ENCODE peak calls at places on chromosomes 6 and 20, in seven cellular contexts. One of them, this sample, is unnamed.

GRCh38 chr20:33433875-33434274 is 9.7 kb downstream of the SNTA1 start:
- DNase-seq in lower lobe of right lung: no peak
- DNase-seq in left lung: no peak
- DNase-seq in SJSA1: no peak
- DNase-seq in heart right ventricle: no peak
- DNase-seq in left ventricle myocardium inferior: no peak
- DNase-seq in DND-41: no peak
- DNase-seq in this sample: no peak

GRCh38 chr6:88164061-88164460 is 2.1 kb downstream of the CNR1 start:
- DNase-seq in heart right ventricle: no peak
- DNase-seq in left lung: no peak
- DNase-seq in lower lobe of right lung: no peak
- DNase-seq in left ventricle myocardium inferior: no peak
- DNase-seq in SJSA1: no peak
- DNase-seq in DND-41: no peak
- DNase-seq in this sample: no peak

GRCh38 chr20:34281177-34281576 is 22.0 kb downstream of the AHCY start:
- DNase-seq in left lung: no peak
- DNase-seq in lower lobe of right lung: no peak
- DNase-seq in SJSA1: no peak
- DNase-seq in heart right ventricle: no peak
- DNase-seq in DND-41: no peak
- DNase-seq in left ventricle myocardium inferior: no peak
- DNase-seq in this sample: no peak

GRCh38 chr6:111776236-111777189 is 96.7 kb downstream of the FYN start:
- DNase-seq in lower lobe of right lung: no peak
- DNase-seq in DND-41: no peak
- DNase-seq in heart right ventricle: no peak
- DNase-seq in left ventricle myocardium inferior: no peak
- DNase-seq in left lung: no peak
- DNase-seq in SJSA1: no peak
- DNase-seq in this sample: no peak

GRCh38 chr6:37807656-37808055 is 11.9 kb upstream of the ZFAND3 start:
- DNase-seq in left lung: peak; percentile 45
- DNase-seq in left ventricle myocardium inferior: no peak
- DNase-seq in heart right ventricle: no peak
- DNase-seq in DND-41: no peak
- DNase-seq in lower lobe of right lung: no peak
- DNase-seq in SJSA1: no peak
- DNase-seq in this sample: no peak

GRCh38 chr20:5608104-5608447 is 142.1 kb upstream of the SHLD1 start:
- DNase-seq in heart right ventricle: no peak
- DNase-seq in left lung: no peak
- DNase-seq in DND-41: no peak
- DNase-seq in left ventricle myocardium inferior: no peak
- DNase-seq in SJSA1: no peak
- DNase-seq in lower lobe of right lung: no peak
- DNase-seq in this sample: no peak

GRCh38 chr20:32574296-32575226 is 10.6 kb downstream of the NOL4L start:
- DNase-seq in lower lobe of right lung: no peak
- DNase-seq in SJSA1: peak; percentile 91
- DNase-seq in heart right ventricle: peak; percentile 16
- DNase-seq in left lung: no peak
- DNase-seq in left ventricle myocardium inferior: no peak
- DNase-seq in DND-41: peak; percentile 61
- DNase-seq in this sample: no peak

GRCh38 chr6:35181933-35182612 is 31.7 kb upstream of the SCUBE3 start:
- DNase-seq in DND-41: no peak
- DNase-seq in lower lobe of right lung: peak; percentile 71
- DNase-seq in left lung: peak; percentile 82
- DNase-seq in SJSA1: peak; percentile 69
- DNase-seq in heart right ventricle: no peak
- DNase-seq in left ventricle myocardium inferior: peak; percentile 57
- DNase-seq in this sample: no peak

GRCh38 chr20:44019638-44020335 is 105.1 kb downstream of the TOX2 start:
- DNase-seq in SJSA1: no peak
- DNase-seq in DND-41: peak; percentile 87
- DNase-seq in heart right ventricle: no peak
- DNase-seq in left ventricle myocardium inferior: no peak
- DNase-seq in lower lobe of right lung: no peak
- DNase-seq in left lung: no peak
- DNase-seq in this sample: no peak

GRCh38 chr6:166602928-166603690 is 16.6 kb upstream of the RAMACL start:
- DNase-seq in DND-41: no peak
- DNase-seq in SJSA1: no peak
- DNase-seq in heart right ventricle: peak; percentile 2
- DNase-seq in left ventricle myocardium inferior: no peak
- DNase-seq in lower lobe of right lung: peak; percentile 67
- DNase-seq in left lung: no peak
- DNase-seq in this sample: no peak

GRCh38 chr6:144234399-144234798 is 50.7 kb upstream of the UTRN start:
- DNase-seq in heart right ventricle: no peak
- DNase-seq in left ventricle myocardium inferior: no peak
- DNase-seq in SJSA1: no peak
- DNase-seq in DND-41: no peak
- DNase-seq in left lung: no peak
- DNase-seq in lower lobe of right lung: no peak
- DNase-seq in this sample: no peak

GRCh38 chr6:134722996-134723871 is 226.7 kb downstream of the ALDH8A1 start:
- DNase-seq in DND-41: no peak
- DNase-seq in left lung: no peak
- DNase-seq in SJSA1: no peak
- DNase-seq in left ventricle myocardium inferior: no peak
- DNase-seq in heart right ventricle: no peak
- DNase-seq in lower lobe of right lung: no peak
- DNase-seq in this sample: no peak

GRCh38 chr6:160376445-160376844 is 28.3 kb downstream of the SLC22A3 start:
- DNase-seq in SJSA1: no peak
- DNase-seq in lower lobe of right lung: no peak
- DNase-seq in heart right ventricle: no peak
- DNase-seq in DND-41: no peak
- DNase-seq in left lung: no peak
- DNase-seq in left ventricle myocardium inferior: no peak
- DNase-seq in this sample: no peak

GRCh38 chr6:170186909-170187668 is 103.8 kb downstream of the DLL1 start:
- DNase-seq in left ventricle myocardium inferior: no peak
- DNase-seq in lower lobe of right lung: no peak
- DNase-seq in SJSA1: peak; percentile 27
- DNase-seq in DND-41: no peak
- DNase-seq in heart right ventricle: no peak
- DNase-seq in left lung: no peak
- DNase-seq in this sample: no peak
- H3K9me3 ChIP-seq in left ventricle myocardium inferior: no peaks in the 10 kb centered on the region
- H3K9me3 ChIP-seq in lower lobe of right lung: no peaks in the 10 kb centered on the region
- H3K9me3 ChIP-seq in SJSA1: peaks cover 6% of the 10 kb centered on the region
- H3K9me3 ChIP-seq in DND-41: no peaks in the 10 kb centered on the region
- H3K9me3 ChIP-seq in heart right ventricle: no peaks in the 10 kb centered on the region
- H3K9me3 ChIP-seq in left lung: no peaks in the 10 kb centered on the region
- H3K9me3 ChIP-seq in this sample: no peaks in the 10 kb centered on the region

DNA sequence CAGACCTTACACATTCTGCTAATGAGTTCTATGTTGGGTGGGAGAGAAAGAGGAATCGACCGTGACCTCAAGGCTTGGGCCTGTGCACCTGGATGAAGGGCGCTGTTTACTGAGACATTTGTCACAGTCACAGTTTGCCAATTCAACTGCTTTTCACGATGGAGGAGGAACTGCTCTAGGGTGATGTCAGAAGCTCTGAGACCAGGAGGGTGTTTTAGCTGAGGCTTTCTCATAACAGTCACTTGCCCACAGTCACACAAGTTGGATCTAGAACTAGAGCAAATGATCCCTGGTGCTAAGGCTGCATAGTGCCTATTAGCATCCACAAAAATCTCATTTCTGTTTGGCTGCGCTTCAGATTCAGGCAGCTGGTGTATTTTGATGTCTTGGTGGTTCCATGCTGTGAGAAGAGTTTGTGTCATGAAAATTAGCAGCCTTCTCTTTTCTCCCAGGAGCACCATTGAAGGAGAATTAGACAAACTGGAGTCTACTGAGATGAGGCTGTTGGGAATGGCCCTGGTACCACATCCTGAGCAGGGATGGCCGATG is 83.3 kb upstream of the TGM3 start:
- DNase-seq in left ventricle myocardium inferior: no peak
- DNase-seq in lower lobe of right lung: no peak
- DNase-seq in SJSA1: no peak
- DNase-seq in DND-41: no peak
- DNase-seq in heart right ventricle: no peak
- DNase-seq in left lung: no peak
- DNase-seq in this sample: no peak
- H3K9me3 ChIP-seq in left ventricle myocardium inferior: no peaks in the 10 kb centered on the region
- H3K9me3 ChIP-seq in lower lobe of right lung: no peaks in the 10 kb centered on the region
- H3K9me3 ChIP-seq in SJSA1: no peaks in the 10 kb centered on the region
- H3K9me3 ChIP-seq in DND-41: no peaks in the 10 kb centered on the region
- H3K9me3 ChIP-seq in heart right ventricle: no peaks in the 10 kb centered on the region
- H3K9me3 ChIP-seq in left lung: no peaks in the 10 kb centered on the region
- H3K9me3 ChIP-seq in this sample: no peaks in the 10 kb centered on the region

GRCh38 chr6:79559706-79560105 is 22.5 kb upstream of the LCA5 start:
- DNase-seq in heart right ventricle: no peak
- DNase-seq in left lung: no peak
- DNase-seq in DND-41: no peak
- DNase-seq in lower lobe of right lung: no peak
- DNase-seq in left ventricle myocardium inferior: no peak
- DNase-seq in SJSA1: no peak
- DNase-seq in this sample: no peak

GRCh38 chr6:79557683-79558082 is 20.5 kb upstream of the LCA5 start:
- DNase-seq in DND-41: no peak
- DNase-seq in left ventricle myocardium inferior: no peak
- DNase-seq in heart right ventricle: no peak
- DNase-seq in SJSA1: no peak
- DNase-seq in left lung: no peak
- DNase-seq in lower lobe of right lung: no peak
- DNase-seq in this sample: no peak

GRCh38 chr6:79558099-79558498 is 20.9 kb upstream of the LCA5 start:
- DNase-seq in SJSA1: no peak
- DNase-seq in heart right ventricle: no peak
- DNase-seq in left ventricle myocardium inferior: no peak
- DNase-seq in left lung: no peak
- DNase-seq in DND-41: no peak
- DNase-seq in lower lobe of right lung: no peak
- DNase-seq in this sample: no peak
- H3K9me3 ChIP-seq in SJSA1: no peaks in the 10 kb centered on the region
- H3K9me3 ChIP-seq in heart right ventricle: no peaks in the 10 kb centered on the region
- H3K9me3 ChIP-seq in left ventricle myocardium inferior: no peaks in the 10 kb centered on the region
- H3K9me3 ChIP-seq in left lung: no peaks in the 10 kb centered on the region
- H3K9me3 ChIP-seq in DND-41: no peaks in the 10 kb centered on the region
- H3K9me3 ChIP-seq in lower lobe of right lung: no peaks in the 10 kb centered on the region
- H3K9me3 ChIP-seq in this sample: no peaks in the 10 kb centered on the region

DNA sequence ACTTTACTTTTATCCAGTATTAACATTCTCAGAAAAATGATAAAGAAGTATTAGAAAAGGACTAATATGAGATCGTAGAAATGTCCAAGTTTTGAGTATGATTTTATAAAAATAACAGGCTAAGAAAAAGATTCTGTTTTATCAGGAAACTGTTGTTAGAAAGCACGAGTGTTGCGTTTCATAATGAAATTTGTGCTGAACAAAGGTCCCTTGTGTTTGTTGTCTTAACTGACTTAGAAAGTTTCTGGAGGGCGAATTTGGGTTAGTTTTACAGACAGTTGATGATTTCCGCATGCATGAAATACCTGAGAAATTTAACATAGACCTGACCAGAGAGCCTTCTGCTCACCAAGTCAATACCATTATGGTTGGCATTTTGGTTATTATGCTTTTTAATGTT is 136.0 kb downstream of the FNDC1 start:
- DNase-seq in left ventricle myocardium inferior: no peak
- DNase-seq in DND-41: no peak
- DNase-seq in SJSA1: no peak
- DNase-seq in left lung: no peak
- DNase-seq in lower lobe of right lung: no peak
- DNase-seq in heart right ventricle: no peak
- DNase-seq in this sample: no peak
- H3K9me3 ChIP-seq in left ventricle myocardium inferior: peaks cover 3% of the 10 kb centered on the region
- H3K9me3 ChIP-seq in DND-41: no peaks in the 10 kb centered on the region
- H3K9me3 ChIP-seq in SJSA1: no peaks in the 10 kb centered on the region
- H3K9me3 ChIP-seq in left lung: no peaks in the 10 kb centered on the region
- H3K9me3 ChIP-seq in lower lobe of right lung: no peaks in the 10 kb centered on the region
- H3K9me3 ChIP-seq in heart right ventricle: no peaks in the 10 kb centered on the region
- H3K9me3 ChIP-seq in this sample: no peaks in the 10 kb centered on the region

GRCh38 chr20:55472704-55473103 is 532.6 kb downstream of the CBLN4 start:
- DNase-seq in heart right ventricle: no peak
- DNase-seq in left lung: no peak
- DNase-seq in lower lobe of right lung: no peak
- DNase-seq in DND-41: no peak
- DNase-seq in left ventricle myocardium inferior: no peak
- DNase-seq in SJSA1: no peak
- DNase-seq in this sample: no peak
- H3K9me3 ChIP-seq in heart right ventricle: no peaks in the 10 kb centered on the region
- H3K9me3 ChIP-seq in left lung: no peaks in the 10 kb centered on the region
- H3K9me3 ChIP-seq in lower lobe of right lung: no peaks in the 10 kb centered on the region
- H3K9me3 ChIP-seq in DND-41: no peaks in the 10 kb centered on the region
- H3K9me3 ChIP-seq in left ventricle myocardium inferior: no peaks in the 10 kb centered on the region
- H3K9me3 ChIP-seq in SJSA1: no peaks in the 10 kb centered on the region
- H3K9me3 ChIP-seq in this sample: no peaks in the 10 kb centered on the region

DNA sequence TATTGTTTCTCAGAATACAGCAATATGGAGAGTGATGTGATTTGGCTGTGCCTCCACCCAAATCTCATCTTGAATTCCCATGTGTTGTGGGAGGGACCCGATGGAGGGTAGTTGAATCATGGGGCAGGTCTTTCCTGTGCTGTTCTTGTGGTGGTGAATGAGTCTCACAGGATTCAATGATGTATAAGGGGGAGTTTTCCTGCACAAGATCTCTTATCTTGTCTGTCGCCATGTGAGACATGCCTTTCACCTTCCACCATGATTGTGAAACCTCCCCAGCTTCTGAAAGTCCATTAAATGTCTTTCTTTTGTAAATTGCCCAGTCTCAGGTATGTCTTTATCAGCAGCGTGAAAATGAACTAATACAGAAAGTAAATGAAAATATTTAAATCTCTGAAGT is 234.8 kb upstream of the TENT5A start:
- DNase-seq in left lung: no peak
- DNase-seq in lower lobe of right lung: no peak
- DNase-seq in SJSA1: no peak
- DNase-seq in heart right ventricle: no peak
- DNase-seq in left ventricle myocardium inferior: no peak
- DNase-seq in DND-41: no peak
- DNase-seq in this sample: no peak
- H3K9me3 ChIP-seq in left lung: no peaks in the 10 kb centered on the region
- H3K9me3 ChIP-seq in lower lobe of right lung: no peaks in the 10 kb centered on the region
- H3K9me3 ChIP-seq in SJSA1: no peaks in the 10 kb centered on the region
- H3K9me3 ChIP-seq in heart right ventricle: no peaks in the 10 kb centered on the region
- H3K9me3 ChIP-seq in left ventricle myocardium inferior: peaks cover 4% of the 10 kb centered on the region
- H3K9me3 ChIP-seq in DND-41: no peaks in the 10 kb centered on the region
- H3K9me3 ChIP-seq in this sample: no peaks in the 10 kb centered on the region

DNA sequence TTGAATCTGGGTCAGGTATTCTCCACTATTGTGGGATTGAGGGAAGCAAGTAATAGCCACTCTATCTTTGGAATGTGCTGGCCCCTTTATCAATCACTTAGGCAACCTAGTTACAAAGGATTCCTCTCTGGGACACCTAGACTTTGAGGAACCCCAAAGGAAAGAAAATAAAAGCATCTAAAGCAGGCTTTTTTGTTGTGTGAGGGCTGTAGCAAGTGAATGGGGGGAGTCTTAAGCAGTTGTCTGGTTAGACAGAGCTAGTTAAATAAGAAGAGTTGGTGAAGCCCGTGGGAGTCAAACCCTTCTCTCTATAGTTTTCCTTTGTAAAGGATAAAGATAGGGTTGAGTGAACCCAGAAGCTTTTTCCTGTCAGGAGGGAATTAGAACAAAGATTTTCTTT is 63.2 kb downstream of the HDGFL1 start:
- DNase-seq in SJSA1: no peak
- DNase-seq in heart right ventricle: no peak
- DNase-seq in lower lobe of right lung: no peak
- DNase-seq in DND-41: no peak
- DNase-seq in left ventricle myocardium inferior: no peak
- DNase-seq in left lung: no peak
- DNase-seq in this sample: no peak
- H3K9me3 ChIP-seq in SJSA1: no peaks in the 10 kb centered on the region
- H3K9me3 ChIP-seq in heart right ventricle: no peaks in the 10 kb centered on the region
- H3K9me3 ChIP-seq in lower lobe of right lung: no peaks in the 10 kb centered on the region
- H3K9me3 ChIP-seq in DND-41: no peaks in the 10 kb centered on the region
- H3K9me3 ChIP-seq in left ventricle myocardium inferior: peaks cover 12% of the 10 kb centered on the region
- H3K9me3 ChIP-seq in left lung: no peaks in the 10 kb centered on the region
- H3K9me3 ChIP-seq in this sample: no peaks in the 10 kb centered on the region

This sample was measured in T-helper 17 cell.